ENCODE peak calls at places on chromosomes 6 and 20, in seven cellular contexts. One of them, this sample, is unnamed. For H3K4me1, the result is how much of the 10 kb centered on the place peaks cover.

GRCh38 chr6:170454512-170455285 is 98.4 kb downstream of the PSMB1 start:
- DNase-seq in kidney: no peak
- DNase-seq in A673: no peak
- DNase-seq in HCT116: no peak
- DNase-seq in endodermal cell: peak
- DNase-seq in A549: no peak
- DNase-seq in tibial artery: no peak
- DNase-seq in this sample: no peak

GRCh38 chr6:21840428-21840827 is 246.9 kb downstream of the SOX4 start:
- DNase-seq in kidney: no peak
- DNase-seq in A673: peak
- DNase-seq in HCT116: no peak
- DNase-seq in endodermal cell: no peak
- DNase-seq in A549: no peak
- DNase-seq in tibial artery: no peak
- DNase-seq in this sample: no peak

GRCh38 chr6:164099535-164099982 is 685.0 kb downstream of the QKI start:
- DNase-seq in kidney: no peak
- DNase-seq in A673: no peak
- DNase-seq in HCT116: no peak
- DNase-seq in endodermal cell: no peak
- DNase-seq in A549: no peak
- DNase-seq in tibial artery: no peak
- DNase-seq in this sample: no peak

GRCh38 chr20:57408131-57408530 is 16.9 kb downstream of the RBM38 start:
- DNase-seq in kidney: no peak
- DNase-seq in A673: no peak
- DNase-seq in HCT116: no peak
- DNase-seq in endodermal cell: no peak
- DNase-seq in A549: no peak
- DNase-seq in tibial artery: no peak
- DNase-seq in this sample: no peak

GRCh38 chr20:43432498-43432897 is 25.2 kb upstream of the SRSF6 start:
- DNase-seq in kidney: no peak
- DNase-seq in A673: no peak
- DNase-seq in HCT116: no peak
- DNase-seq in endodermal cell: no peak
- DNase-seq in A549: no peak
- DNase-seq in tibial artery: no peak
- DNase-seq in this sample: no peak

GRCh38 chr6:1777921-1778692 is 168.4 kb downstream of the FOXC1 start:
- DNase-seq in kidney: no peak
- DNase-seq in A673: no peak
- DNase-seq in HCT116: no peak
- DNase-seq in endodermal cell: no peak
- DNase-seq in A549: no peak
- DNase-seq in tibial artery: no peak
- DNase-seq in this sample: no peak

GRCh38 chr6:87791029-87791428 is 89.0 kb upstream of the AKIRIN2 start:
- DNase-seq in kidney: no peak
- DNase-seq in A673: no peak
- DNase-seq in HCT116: no peak
- DNase-seq in endodermal cell: no peak
- DNase-seq in A549: no peak
- DNase-seq in tibial artery: no peak
- DNase-seq in this sample: no peak

GRCh38 chr6:127080081-127080480 is 38.4 kb upstream of the RSPO3 start:
- DNase-seq in kidney: no peak
- DNase-seq in A673: no peak
- DNase-seq in HCT116: no peak
- DNase-seq in endodermal cell: no peak
- DNase-seq in A549: no peak
- DNase-seq in tibial artery: no peak
- DNase-seq in this sample: no peak

GRCh38 chr6:90368601-90369000 is 72.0 kb upstream of the BACH2 start:
- DNase-seq in kidney: no peak
- DNase-seq in A673: no peak
- DNase-seq in HCT116: no peak
- DNase-seq in endodermal cell: no peak
- DNase-seq in A549: no peak
- DNase-seq in tibial artery: no peak
- DNase-seq in this sample: no peak

GRCh38 chr6:169867751-169868191 is 116.3 kb downstream of the ERMARD start:
- DNase-seq in kidney: no peak
- DNase-seq in A673: no peak
- DNase-seq in HCT116: no peak
- DNase-seq in endodermal cell: peak
- DNase-seq in A549: no peak
- DNase-seq in tibial artery: no peak
- DNase-seq in this sample: no peak

GRCh38 chr6:129233458-129234134 is 350.7 kb downstream of the LAMA2 start:
- DNase-seq in kidney: no peak
- DNase-seq in A673: no peak
- DNase-seq in HCT116: no peak
- DNase-seq in endodermal cell: no peak
- DNase-seq in A549: no peak
- DNase-seq in tibial artery: no peak
- DNase-seq in this sample: no peak

GRCh38 chr6:9890893-9891292 is 524.0 kb downstream of the TFAP2A start:
- DNase-seq in kidney: no peak
- DNase-seq in A673: no peak
- DNase-seq in HCT116: no peak
- DNase-seq in endodermal cell: no peak
- DNase-seq in A549: no peak
- DNase-seq in tibial artery: no peak
- DNase-seq in this sample: no peak

GRCh38 chr20:41769650-41770049 is 151.5 kb upstream of the CHD6 start:
- DNase-seq in kidney: no peak
- DNase-seq in A673: no peak
- DNase-seq in HCT116: no peak
- DNase-seq in endodermal cell: peak
- DNase-seq in A549: no peak
- DNase-seq in tibial artery: no peak
- DNase-seq in this sample: no peak

GRCh38 chr6:52642381-52642780 is 28.5 kb upstream of the TMEM14A start:
- DNase-seq in kidney: no peak
- DNase-seq in A673: peak
- DNase-seq in HCT116: no peak
- DNase-seq in endodermal cell: no peak
- DNase-seq in A549: no peak
- DNase-seq in tibial artery: no peak
- DNase-seq in this sample: no peak

GRCh38 chr20:37347891-37348642 is 2.1 kb downstream of the SRC start:
- DNase-seq in kidney: no peak
- DNase-seq in A673: no peak
- DNase-seq in HCT116: no peak
- DNase-seq in endodermal cell: no peak
- DNase-seq in A549: no peak
- DNase-seq in tibial artery: peak
- DNase-seq in this sample: no peak

GRCh38 chr6:123806561-123806960 is 2.9 kb downstream of the NKAIN2 start:
- DNase-seq in kidney: no peak
- DNase-seq in A673: no peak
- DNase-seq in HCT116: no peak
- DNase-seq in endodermal cell: no peak
- DNase-seq in A549: no peak
- DNase-seq in tibial artery: no peak
- DNase-seq in this sample: no peak

GRCh38 chr6:121187833-121188200 is 146.5 kb downstream of the TBC1D32 start:
- DNase-seq in kidney: no peak
- DNase-seq in A673: no peak
- DNase-seq in HCT116: no peak
- DNase-seq in endodermal cell: no peak
- DNase-seq in A549: no peak
- DNase-seq in tibial artery: no peak
- DNase-seq in this sample: no peak

GRCh38 chr6:25111782-25112181 is 167.4 kb upstream of the CARMIL1 start:
- DNase-seq in kidney: no peak
- DNase-seq in A673: no peak
- DNase-seq in HCT116: no peak
- DNase-seq in endodermal cell: no peak
- DNase-seq in A549: no peak
- DNase-seq in tibial artery: no peak
- DNase-seq in this sample: no peak

GRCh38 chr6:25112207-25112874 is 166.8 kb upstream of the CARMIL1 start:
- DNase-seq in kidney: no peak
- DNase-seq in A673: no peak
- DNase-seq in HCT116: no peak
- DNase-seq in endodermal cell: no peak
- DNase-seq in A549: no peak
- DNase-seq in tibial artery: no peak
- DNase-seq in this sample: no peak

GRCh38 chr6:25118038-25118437 is 161.1 kb upstream of the CARMIL1 start:
- DNase-seq in kidney: no peak
- DNase-seq in A673: no peak
- DNase-seq in HCT116: no peak
- DNase-seq in endodermal cell: no peak
- DNase-seq in A549: no peak
- DNase-seq in tibial artery: no peak
- DNase-seq in this sample: no peak

DNA sequence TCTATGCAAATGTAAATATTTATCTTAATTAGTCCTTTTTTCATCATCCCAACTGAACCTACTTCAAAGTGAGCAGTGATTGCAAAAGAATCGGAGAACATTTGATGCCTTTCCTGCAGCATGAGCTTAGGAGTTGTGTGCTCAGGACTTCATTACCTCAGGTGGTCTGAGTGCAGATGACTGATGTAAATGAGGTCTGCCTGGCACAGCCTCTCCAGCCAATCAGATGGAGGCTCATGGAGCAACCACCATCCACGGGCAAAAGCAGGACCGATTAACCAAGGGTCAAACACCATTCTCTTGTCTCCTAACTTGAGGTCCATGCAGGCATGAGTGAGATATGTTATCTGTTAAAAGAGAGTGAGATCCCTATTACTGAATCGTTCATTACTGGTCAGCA is 165.7 kb upstream of the CARMIL1 start:
- DNase-seq in kidney: no peak
- DNase-seq in A673: no peak
- DNase-seq in HCT116: no peak
- DNase-seq in endodermal cell: no peak
- DNase-seq in A549: no peak
- DNase-seq in tibial artery: no peak
- DNase-seq in this sample: no peak
- H3K4me1 ChIP-seq in kidney: under half
- H3K4me1 ChIP-seq in A673: under half
- H3K4me1 ChIP-seq in HCT116: under half
- H3K4me1 ChIP-seq in endodermal cell: under half
- H3K4me1 ChIP-seq in A549: under half
- H3K4me1 ChIP-seq in tibial artery: under half
- H3K4me1 ChIP-seq in this sample: under half

DNA sequence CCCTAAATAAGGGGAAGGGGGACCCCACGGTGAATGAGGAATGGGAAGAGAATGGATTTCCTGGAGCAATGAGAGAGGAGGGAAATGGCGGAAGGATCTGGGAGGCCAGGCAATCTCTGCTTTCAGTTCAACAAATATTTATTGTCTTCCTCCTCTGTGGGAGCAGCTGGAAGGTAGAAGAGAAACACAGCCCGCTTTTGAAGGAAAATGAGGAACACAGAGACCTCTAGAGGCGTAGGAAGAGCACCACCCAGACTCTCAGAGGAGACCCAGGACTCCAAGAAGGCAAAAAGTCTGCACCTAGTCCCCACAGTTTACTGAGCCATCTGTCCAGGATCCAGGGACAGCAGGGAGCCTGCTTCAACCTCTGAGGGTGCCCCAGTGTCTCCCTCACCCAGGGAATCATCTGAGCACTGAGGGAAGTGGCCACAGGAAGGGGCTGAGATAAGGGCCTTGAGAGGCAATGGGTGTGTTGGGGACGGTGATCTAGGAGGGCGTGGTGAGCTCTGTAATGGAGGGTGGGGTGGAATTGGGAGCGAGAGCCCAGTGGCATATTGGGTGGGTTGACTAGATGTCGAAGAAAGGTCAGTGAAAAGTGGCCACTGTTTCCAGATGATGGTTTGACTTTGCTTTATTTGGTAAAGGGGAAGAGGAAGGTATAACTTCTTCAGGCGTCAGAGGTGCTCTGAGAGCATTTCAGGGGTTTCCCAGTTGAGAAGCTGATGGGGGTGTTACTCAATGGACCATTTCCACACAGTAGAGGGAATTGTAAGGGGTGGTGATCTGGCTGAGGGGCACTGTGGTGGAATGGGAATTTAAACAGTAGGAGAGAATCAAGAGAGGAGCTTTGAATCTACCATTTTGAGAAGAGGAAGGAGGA is 610 bp downstream of the PSORS1C1 start:
- DNase-seq in kidney: peak
- DNase-seq in A673: peak
- DNase-seq in HCT116: peak
- DNase-seq in endodermal cell: no peak
- DNase-seq in A549: peak
- DNase-seq in tibial artery: no peak
- DNase-seq in this sample: no peak
- TF ChIP-seq CTCF in kidney: no peak
- TF ChIP-seq CTCF in A673: peak
- TF ChIP-seq CTCF in HCT116: peak
- TF ChIP-seq CTCF in endodermal cell: peak
- TF ChIP-seq CTCF in A549: peak
- TF ChIP-seq CTCF in tibial artery: no peak
- TF ChIP-seq CTCF in this sample: peak

GRCh38 chr6:15399651-15400470 is 154.0 kb downstream of the JARID2 start:
- DNase-seq in kidney: peak
- DNase-seq in A673: peak
- DNase-seq in HCT116: no peak
- DNase-seq in endodermal cell: peak
- DNase-seq in A549: peak
- DNase-seq in tibial artery: peak
- DNase-seq in this sample: peak
- H3K4me3 ChIP-seq in kidney: peak
- H3K4me3 ChIP-seq in A673: peak
- H3K4me3 ChIP-seq in HCT116: no peak
- H3K4me3 ChIP-seq in endodermal cell: peak
- H3K4me3 ChIP-seq in A549: peak
- H3K4me3 ChIP-seq in tibial artery: peak
- H3K4me3 ChIP-seq in this sample: peak

GRCh38 chr20:25336561-25337422 is 53.8 kb downstream of the ABHD12 start:
- DNase-seq in kidney: no peak
- DNase-seq in A673: peak
- DNase-seq in HCT116: no peak
- DNase-seq in endodermal cell: peak
- DNase-seq in A549: peak
- DNase-seq in tibial artery: no peak
- DNase-seq in this sample: no peak
- H3K4me1 ChIP-seq in kidney: under half
- H3K4me1 ChIP-seq in A673: under half
- H3K4me1 ChIP-seq in HCT116: under half
- H3K4me1 ChIP-seq in endodermal cell: under half
- H3K4me1 ChIP-seq in A549: under half
- H3K4me1 ChIP-seq in tibial artery: under half
- H3K4me1 ChIP-seq in this sample: under half

This sample was measured in left ventricle myocardium inferior.